ENCODE peak calls at places on chromosomes 6 and 20, in four cellular contexts. B is IMR-90, A is mesendoderm, U is H1. Q is an unnamed sample.

GRCh38 chr6:135012764-135013163 is 41.9 kb downstream of the HBS1L start:
- DNase-seq in B (peak), U (no peak), A (peak), Q (no peak)

GRCh38 chr20:45103072-45103471 is 2.1 kb upstream of the KCNS1 start:
- DNase-seq in U (no peak), A (no peak), B (no peak), Q (no peak)

GRCh38 chr6:130099119-130099518 is 80.7 kb downstream of the L3MBTL3 start:
- DNase-seq in A (no peak), U (no peak), B (no peak), Q (no peak)

GRCh38 chr6:11480541-11480940 is 57.0 kb upstream of the TMEM170B start:
- DNase-seq in U (no peak), B (no peak), A (no peak), Q (no peak)

GRCh38 chr20:25148181-25148981 is 47.1 kb upstream of the ENTPD6 start:
- DNase-seq in A (peak), B (peak), U (no peak), Q (peak)

GRCh38 chr20:57391439-57392129 is 388 bp downstream of the RBM38 start:
- DNase-seq in A (no peak), U (no peak), B (no peak), Q (no peak)

GRCh38 chr6:2990932-2991506 is 8.7 kb upstream of the NQO2 start:
- DNase-seq in U (no peak), B (no peak), A (no peak), Q (no peak)

GRCh38 chr6:2971420-2972218 is at the start of gene SERPINB6:
- DNase-seq in B (peak), U (no peak), A (no peak), Q (no peak)

GRCh38 chr6:139473239-139473701 is 98.8 kb upstream of the CITED2 start:
- DNase-seq in B (no peak), U (no peak), A (peak), Q (peak)

GRCh38 chr6:166608819-166609218 is 18.2 kb downstream of the RPS6KA2 start:
- DNase-seq in U (no peak), A (no peak), B (peak), Q (no peak)

GRCh38 chr20:58310291-58310782 is 822 bp downstream of the RAB22A start:
- DNase-seq in U (no peak), A (no peak), B (peak), Q (no peak)

GRCh38 chr6:157830354-157831017 is 7.4 kb downstream of the SNX9 start:
- DNase-seq in U (no peak), B (no peak), A (no peak), Q (no peak)

GRCh38 chr20:36644032-36644712 is 1.8 kb downstream of the SLA2 start:
- DNase-seq in A (no peak), B (no peak), U (no peak), Q (no peak)

GRCh38 chr20:59785986-59786753 is 147.3 kb downstream of the SYCP2 start:
- DNase-seq in U (no peak), A (no peak), B (no peak), Q (peak)

GRCh38 chr20:11271920-11272594 is 598.3 kb upstream of the JAG1 start:
- DNase-seq in A (no peak), U (no peak), B (no peak), Q (no peak)

GRCh38 chr6:44855562-44856494 is 468.3 kb downstream of the CDC5L start:
- DNase-seq in U (no peak), A (no peak), B (peak), Q (no peak)

GRCh38 chr6:71888720-71889340 is 2.5 kb downstream of the RIMS1 start:
- DNase-seq in U (no peak), B (no peak), A (no peak), Q (no peak)

GRCh38 chr6:71887006-71887743 is 825 bp downstream of the RIMS1 start:
- DNase-seq in B (no peak), U (no peak), A (peak), Q (peak)

GRCh38 chr6:71887744-71888115 is 1.4 kb downstream of the RIMS1 start:
- DNase-seq in A (no peak), B (no peak), U (no peak), Q (no peak)

GRCh38 chr6:71889366-71889765 is 3.0 kb downstream of the RIMS1 start:
- DNase-seq in A (no peak), U (no peak), B (no peak), Q (no peak)

GRCh38 chr6:71892641-71893040 is 6.3 kb downstream of the RIMS1 start:
- DNase-seq in U (no peak), B (no peak), A (no peak), Q (no peak)
- H3K56ac ChIP-seq in U (no peak), B (no peak), A (no peak), Q (no peak)

GRCh38 chr6:127077886-127078285 is 40.6 kb upstream of the RSPO3 start:
- DNase-seq in U (no peak), B (no peak), A (no peak), Q (no peak)
- H3K56ac ChIP-seq in U (no peak), B (no peak), A (no peak), Q (no peak)

GRCh38 chr20:4545526-4545925 is 176.2 kb upstream of the PRND start:
- DNase-seq in B (peak), A (no peak), U (no peak), Q (no peak)
- H3K56ac ChIP-seq in B (no peak), A (no peak), U (no peak), Q (no peak)

DNA sequence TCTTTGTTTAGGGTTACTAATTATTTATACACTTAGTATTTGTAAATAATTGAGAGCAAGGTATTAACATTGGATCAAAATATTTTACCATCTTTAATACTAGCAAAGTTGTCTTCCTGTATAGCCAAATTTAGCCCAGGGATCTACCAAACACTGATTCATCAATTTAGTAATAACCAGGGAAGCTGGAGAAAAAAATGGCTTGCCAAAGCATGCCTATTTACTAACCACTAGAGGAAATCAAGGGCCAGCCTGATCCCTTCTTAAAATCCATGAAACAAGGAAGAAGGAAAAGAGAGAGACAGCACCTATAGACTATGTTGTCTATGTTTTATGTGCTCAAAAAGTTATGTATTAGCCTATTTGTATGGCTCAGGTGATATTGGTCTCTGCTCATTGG is 450.3 kb upstream of the GJE1 start:
- DNase-seq in A (peak), B (no peak), U (no peak), Q (no peak)
- H3K56ac ChIP-seq in A (no peak), B (no peak), U (no peak), Q (no peak)

DNA sequence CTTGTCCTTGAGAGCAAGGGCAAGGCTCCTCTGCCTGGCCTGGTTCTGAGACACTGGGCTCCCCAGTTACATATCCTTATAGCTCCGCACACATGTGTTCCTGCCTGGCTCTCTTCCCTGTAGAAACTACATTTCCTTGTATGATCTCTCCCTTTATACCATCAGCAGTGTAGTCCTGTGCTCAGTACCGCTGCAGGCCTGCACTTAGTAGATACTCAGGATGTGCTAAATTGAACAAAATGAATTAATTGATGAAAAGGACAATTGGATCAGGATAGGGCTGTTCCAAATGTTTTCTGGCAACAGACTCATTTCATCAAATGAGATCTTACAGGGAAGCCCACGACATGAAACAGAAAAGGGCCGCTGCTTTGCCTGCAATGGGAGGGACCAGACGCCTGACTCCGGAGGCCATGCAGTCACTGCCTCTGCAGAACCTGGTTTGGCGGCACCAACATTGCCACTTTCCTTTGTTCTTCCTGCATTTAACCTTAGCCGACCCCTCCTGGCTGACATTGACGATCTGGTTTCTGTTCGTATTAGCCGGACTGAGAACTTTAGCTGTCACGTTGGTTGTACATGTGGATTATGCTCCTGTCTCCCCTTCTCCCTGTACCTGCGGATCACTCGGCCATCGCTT is 53.3 kb downstream of the CHMP4B start:
- DNase-seq in B (no peak), U (no peak), A (no peak), Q (no peak)
- H3K56ac ChIP-seq in B (no peak), U (no peak), A (no peak), Q (no peak)

GRCh38 chr6:144978208-144978607 is 693.1 kb downstream of the UTRN start:
- DNase-seq in A (no peak), U (no peak), B (peak), Q (no peak)
- H3K56ac ChIP-seq in A (no peak), U (no peak), B (no peak), Q (no peak)

Q was measured in H9.